ENCODE peak calls at places on chromosomes 13 and 19, in six cellular contexts. One of them, this sample, is unnamed.
A peak's percentile ranks its signal among the peaks of the same experiment; 100 is the strongest.

GRCh38 chr13:73972503-73972902 is 161.7 kb downstream of the KLF12 start:
- DNase-seq in K562: no peak
- DNase-seq in HCT116: no peak
- DNase-seq in SK-N-SH: no peak
- DNase-seq in GM12878: no peak
- DNase-seq in HepG2: peak; percentile 25
- DNase-seq in this sample: no peak

GRCh38 chr13:29496241-29496712 is 99.2 kb downstream of the SLC7A1 start:
- DNase-seq in K562: no peak
- DNase-seq in HCT116: no peak
- DNase-seq in SK-N-SH: no peak
- DNase-seq in GM12878: no peak
- DNase-seq in HepG2: no peak
- DNase-seq in this sample: no peak

GRCh38 chr13:66805657-66806056 is 424.5 kb downstream of the PCDH9 start:
- DNase-seq in K562: no peak
- DNase-seq in HCT116: no peak
- DNase-seq in SK-N-SH: no peak
- DNase-seq in GM12878: no peak
- DNase-seq in HepG2: no peak
- DNase-seq in this sample: no peak

GRCh38 chr13:99362362-99362761 is 55.2 kb upstream of the GPR183 start:
- DNase-seq in K562: no peak
- DNase-seq in HCT116: no peak
- DNase-seq in SK-N-SH: no peak
- DNase-seq in GM12878: no peak
- DNase-seq in HepG2: no peak
- DNase-seq in this sample: no peak

GRCh38 chr13:110799246-110800236 is 86.0 kb downstream of the ING1 start:
- DNase-seq in K562: no peak
- DNase-seq in HCT116: no peak
- DNase-seq in SK-N-SH: no peak
- DNase-seq in GM12878: no peak
- DNase-seq in HepG2: no peak
- DNase-seq in this sample: no peak

GRCh38 chr13:114143806-114144605 is 11.6 kb upstream of the RASA3 start:
- DNase-seq in K562: peak; percentile 53
- DNase-seq in HCT116: peak; percentile 63
- DNase-seq in SK-N-SH: peak; percentile 61
- DNase-seq in GM12878: no peak
- DNase-seq in HepG2: peak; percentile 74
- DNase-seq in this sample: no peak

GRCh38 chr19:32138416-32138815 is 207.0 kb upstream of the ZNF507 start:
- DNase-seq in K562: peak; percentile 21
- DNase-seq in HCT116: no peak
- DNase-seq in SK-N-SH: no peak
- DNase-seq in GM12878: no peak
- DNase-seq in HepG2: no peak
- DNase-seq in this sample: no peak

GRCh38 chr13:109776575-109776974 is 9.8 kb downstream of the IRS2 start:
- DNase-seq in K562: no peak
- DNase-seq in HCT116: no peak
- DNase-seq in SK-N-SH: no peak
- DNase-seq in GM12878: no peak
- DNase-seq in HepG2: no peak
- DNase-seq in this sample: no peak

GRCh38 chr19:23098988-23099387 is 17.8 kb upstream of the ZNF730 start:
- DNase-seq in K562: no peak
- DNase-seq in HCT116: no peak
- DNase-seq in SK-N-SH: no peak
- DNase-seq in GM12878: no peak
- DNase-seq in HepG2: no peak
- DNase-seq in this sample: no peak

GRCh38 chr19:12913871-12914690 is 5.0 kb downstream of the SYCE2 start:
- DNase-seq in K562: no peak
- DNase-seq in HCT116: no peak
- DNase-seq in SK-N-SH: no peak
- DNase-seq in GM12878: no peak
- DNase-seq in HepG2: peak; percentile 49
- DNase-seq in this sample: no peak

GRCh38 chr19:862529-863304 is 3.3 kb downstream of the CFD start:
- DNase-seq in K562: peak; percentile 82
- DNase-seq in HCT116: no peak
- DNase-seq in SK-N-SH: peak; percentile 91
- DNase-seq in GM12878: peak; percentile 12
- DNase-seq in HepG2: no peak
- DNase-seq in this sample: peak; percentile 98

GRCh38 chr13:109880371-109881346 is 94.3 kb upstream of the IRS2 start:
- DNase-seq in K562: no peak
- DNase-seq in HCT116: no peak
- DNase-seq in SK-N-SH: no peak
- DNase-seq in GM12878: no peak
- DNase-seq in HepG2: no peak
- DNase-seq in this sample: no peak

GRCh38 chr13:38490657-38491056 is 141.0 kb downstream of the UFM1 start:
- DNase-seq in K562: no peak
- DNase-seq in HCT116: no peak
- DNase-seq in SK-N-SH: no peak
- DNase-seq in GM12878: no peak
- DNase-seq in HepG2: no peak
- DNase-seq in this sample: no peak

GRCh38 chr19:19460258-19460731 is 54.8 kb downstream of the GATAD2A start:
- DNase-seq in K562: no peak
- DNase-seq in HCT116: no peak
- DNase-seq in SK-N-SH: no peak
- DNase-seq in GM12878: no peak
- DNase-seq in HepG2: no peak
- DNase-seq in this sample: no peak

GRCh38 chr13:101845501-101846012 is 393.1 kb downstream of the ITGBL1 start:
- DNase-seq in K562: no peak
- DNase-seq in HCT116: no peak
- DNase-seq in SK-N-SH: no peak
- DNase-seq in GM12878: no peak
- DNase-seq in HepG2: peak; percentile 22
- DNase-seq in this sample: no peak

GRCh38 chr19:39401549-39402416 is 4.9 kb upstream of the ZFP36 start:
- DNase-seq in K562: no peak
- DNase-seq in HCT116: peak; percentile 78
- DNase-seq in SK-N-SH: no peak
- DNase-seq in GM12878: no peak
- DNase-seq in HepG2: peak; percentile 96
- DNase-seq in this sample: no peak

GRCh38 chr13:106083620-106084350 is 451.7 kb downstream of the EFNB2 start:
- DNase-seq in K562: no peak
- DNase-seq in HCT116: peak; percentile 46
- DNase-seq in SK-N-SH: peak; percentile 18
- DNase-seq in GM12878: no peak
- DNase-seq in HepG2: peak; percentile 6
- DNase-seq in this sample: no peak

GRCh38 chr13:110265341-110265681 is 41.6 kb downstream of the COL4A1 start:
- DNase-seq in K562: no peak
- DNase-seq in HCT116: no peak
- DNase-seq in SK-N-SH: peak; percentile 70
- DNase-seq in GM12878: no peak
- DNase-seq in HepG2: no peak
- DNase-seq in this sample: peak; percentile 48

DNA sequence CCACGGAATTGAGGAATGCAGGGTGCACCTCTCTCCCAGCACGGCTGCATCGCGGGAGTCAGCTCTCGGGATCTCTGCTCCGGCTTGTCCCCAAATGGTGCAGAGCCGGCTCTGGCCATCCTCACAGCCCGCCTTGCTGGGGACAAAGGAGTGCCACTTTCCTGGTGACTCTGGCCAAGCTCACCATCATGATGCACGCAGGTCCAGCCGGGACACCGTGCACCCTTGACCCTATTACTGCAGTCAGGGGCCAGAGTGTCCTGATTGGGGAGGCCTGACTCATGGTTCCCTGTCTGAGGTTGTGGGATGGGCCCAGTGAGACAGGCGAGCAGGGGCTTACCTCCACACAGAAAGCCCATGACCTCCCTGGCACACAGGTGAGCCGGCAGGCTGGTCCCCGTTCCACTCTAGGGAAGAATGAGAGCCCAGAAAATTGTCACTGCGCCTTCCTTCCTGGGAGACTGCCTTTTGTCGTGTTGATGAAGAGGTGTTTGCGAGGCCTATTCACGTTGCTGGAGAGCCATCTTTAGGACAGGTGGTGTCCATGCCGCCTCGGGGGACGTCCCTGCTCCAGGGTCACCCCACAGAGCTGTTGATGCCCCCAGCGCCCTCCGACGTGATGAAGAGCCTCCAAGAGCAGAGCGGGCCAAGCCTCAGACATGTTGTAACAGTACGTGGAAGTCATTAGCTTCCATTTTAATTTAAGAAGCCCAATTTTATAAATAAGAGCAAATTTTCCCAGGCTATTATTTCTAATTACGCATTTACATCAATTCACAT is 18.5 kb upstream of the VSTM2B start:
- DNase-seq in K562: no peak
- DNase-seq in HCT116: no peak
- DNase-seq in SK-N-SH: no peak
- DNase-seq in GM12878: no peak
- DNase-seq in HepG2: no peak
- DNase-seq in this sample: no peak
- TF ChIP-seq YY1 in K562: no peak
- TF ChIP-seq YY1 in HCT116: no peak
- TF ChIP-seq YY1 in SK-N-SH: no peak
- TF ChIP-seq YY1 in GM12878: no peak
- TF ChIP-seq YY1 in HepG2: no peak
- TF ChIP-seq YY1 in this sample: no peak

GRCh38 chr13:37486171-37486661 is 112.4 kb downstream of the POSTN start:
- DNase-seq in K562: no peak
- DNase-seq in HCT116: no peak
- DNase-seq in SK-N-SH: no peak
- DNase-seq in GM12878: no peak
- DNase-seq in HepG2: no peak
- DNase-seq in this sample: no peak
- TF ChIP-seq JUND in K562: no peak
- TF ChIP-seq JUND in HCT116: no peak
- TF ChIP-seq JUND in SK-N-SH: no peak
- TF ChIP-seq JUND in GM12878: no peak
- TF ChIP-seq JUND in HepG2: no peak
- TF ChIP-seq JUND in this sample: no peak

DNA sequence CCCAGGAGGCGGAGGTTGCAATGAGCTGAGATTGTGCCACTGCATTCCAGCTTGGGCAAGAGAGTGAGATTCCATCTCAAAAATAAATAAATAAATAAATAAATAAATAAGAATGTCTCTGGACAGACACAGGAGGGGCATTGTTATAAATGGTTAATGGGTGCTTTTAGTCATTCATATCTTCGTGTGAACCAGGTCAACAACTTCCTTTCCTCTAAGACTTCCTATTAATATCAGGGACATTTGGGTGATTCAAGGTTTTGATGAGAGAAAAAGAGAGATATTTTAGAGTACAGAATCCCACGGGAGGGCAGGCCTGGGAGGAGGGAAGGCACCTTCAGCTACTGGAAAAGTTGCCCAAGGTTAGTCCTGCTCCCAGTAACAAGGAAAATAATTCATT is 23.9 kb downstream of the DHRS12 start:
- DNase-seq in K562: no peak
- DNase-seq in HCT116: no peak
- DNase-seq in SK-N-SH: no peak
- DNase-seq in GM12878: no peak
- DNase-seq in HepG2: no peak
- DNase-seq in this sample: no peak
- TF ChIP-seq YY1 in K562: no peak
- TF ChIP-seq YY1 in HCT116: no peak
- TF ChIP-seq YY1 in SK-N-SH: no peak
- TF ChIP-seq YY1 in GM12878: no peak
- TF ChIP-seq YY1 in HepG2: no peak
- TF ChIP-seq YY1 in this sample: no peak

GRCh38 chr19:6825076-6825774 is 52.7 kb downstream of the VAV1 start:
- DNase-seq in K562: no peak
- DNase-seq in HCT116: no peak
- DNase-seq in SK-N-SH: no peak
- DNase-seq in GM12878: no peak
- DNase-seq in HepG2: no peak
- DNase-seq in this sample: no peak

GRCh38 chr19:6828306-6828697 is 55.8 kb downstream of the VAV1 start:
- DNase-seq in K562: peak; percentile 39
- DNase-seq in HCT116: peak; percentile 94
- DNase-seq in SK-N-SH: no peak
- DNase-seq in GM12878: no peak
- DNase-seq in HepG2: no peak
- DNase-seq in this sample: no peak

GRCh38 chr19:6826281-6826920 is 53.9 kb downstream of the VAV1 start:
- DNase-seq in K562: no peak
- DNase-seq in HCT116: no peak
- DNase-seq in SK-N-SH: no peak
- DNase-seq in GM12878: no peak
- DNase-seq in HepG2: no peak
- DNase-seq in this sample: no peak

GRCh38 chr19:6832412-6832811 is 55.0 kb upstream of the ADGRE1 start:
- DNase-seq in K562: no peak
- DNase-seq in HCT116: no peak
- DNase-seq in SK-N-SH: no peak
- DNase-seq in GM12878: no peak
- DNase-seq in HepG2: no peak
- DNase-seq in this sample: no peak

GRCh38 chr19:6828698-6829633 is 56.5 kb downstream of the VAV1 start:
- DNase-seq in K562: peak; percentile 88
- DNase-seq in HCT116: peak; percentile 98
- DNase-seq in SK-N-SH: no peak
- DNase-seq in GM12878: peak; percentile 8
- DNase-seq in HepG2: no peak
- DNase-seq in this sample: no peak
- TF ChIP-seq JUND in K562: no peak
- TF ChIP-seq JUND in HCT116: no peak
- TF ChIP-seq JUND in SK-N-SH: no peak
- TF ChIP-seq JUND in GM12878: no peak
- TF ChIP-seq JUND in HepG2: no peak
- TF ChIP-seq JUND in this sample: no peak

DNA sequence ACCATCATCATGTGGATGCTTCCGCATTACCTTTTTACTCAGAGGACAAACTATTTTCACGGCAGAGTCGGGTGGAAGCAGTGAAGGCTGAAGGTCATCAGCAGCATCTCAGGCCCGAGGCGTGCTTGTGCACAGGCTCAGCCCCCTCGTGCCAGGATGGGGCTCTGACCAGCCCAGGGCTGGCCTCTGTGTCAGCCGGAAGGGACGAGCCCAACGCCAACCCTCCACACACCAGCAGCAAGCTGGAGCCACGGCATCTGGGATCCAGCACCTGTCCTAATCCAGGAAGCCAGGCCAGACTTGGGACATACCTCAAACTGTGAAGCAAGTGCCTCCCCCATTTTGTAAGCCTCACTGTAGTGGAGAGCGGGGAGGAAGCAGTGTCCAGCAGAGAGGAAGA is 11.1 kb downstream of the MICOS13 start:
- DNase-seq in K562: no peak
- DNase-seq in HCT116: no peak
- DNase-seq in SK-N-SH: no peak
- DNase-seq in GM12878: no peak
- DNase-seq in HepG2: no peak
- DNase-seq in this sample: no peak
- TF ChIP-seq YY1 in K562: no peak
- TF ChIP-seq YY1 in HCT116: no peak
- TF ChIP-seq YY1 in SK-N-SH: no peak
- TF ChIP-seq YY1 in GM12878: no peak
- TF ChIP-seq YY1 in HepG2: no peak
- TF ChIP-seq YY1 in this sample: no peak

GRCh38 chr19:4695224-4695731 is 25.1 kb upstream of the MYDGF start:
- DNase-seq in K562: no peak
- DNase-seq in HCT116: no peak
- DNase-seq in SK-N-SH: no peak
- DNase-seq in GM12878: no peak
- DNase-seq in HepG2: no peak
- DNase-seq in this sample: no peak
- TF ChIP-seq JUND in K562: no peak
- TF ChIP-seq JUND in HCT116: no peak
- TF ChIP-seq JUND in SK-N-SH: no peak
- TF ChIP-seq JUND in GM12878: no peak
- TF ChIP-seq JUND in HepG2: no peak
- TF ChIP-seq JUND in this sample: no peak

GRCh38 chr13:40315416-40316064 is 350.9 kb downstream of the FOXO1 start:
- DNase-seq in K562: no peak
- DNase-seq in HCT116: no peak
- DNase-seq in SK-N-SH: no peak
- DNase-seq in GM12878: no peak
- DNase-seq in HepG2: no peak
- DNase-seq in this sample: no peak
- TF ChIP-seq YY1 in K562: no peak
- TF ChIP-seq YY1 in HCT116: no peak
- TF ChIP-seq YY1 in SK-N-SH: no peak
- TF ChIP-seq YY1 in GM12878: no peak
- TF ChIP-seq YY1 in HepG2: no peak
- TF ChIP-seq YY1 in this sample: no peak

This sample was measured in H1.